ENCODE peak calls at places on chromosomes 5 and 9, in eight cellular contexts. P is lung, K is endodermal cell, U is cardiac muscle cell, Z is SK-N-SH, W is IMR-90, A is keratinocyte, L is heart right ventricle. I is an unnamed sample.
A peak's percentile ranks its signal among the peaks of the same experiment; 100 is the strongest.

GRCh38 chr9:123251741-123252140 is 16.6 kb downstream of the STRBP start:
- DNase-seq in P (no peak), K (no peak), U (no peak), Z (no peak), W (no peak), A (no peak), L (no peak), I (no peak)

GRCh38 chr5:151298063-151298462 is 5.5 kb downstream of the SLC36A3 start:
- DNase-seq in P (peak; percentile 37), K (peak; percentile 64), U (peak; percentile 80), Z (peak; percentile 56), W (peak; percentile 50), A (no peak), L (no peak), I (no peak)

GRCh38 chr5:111135406-111135805 is 43.3 kb downstream of the WDR36 start:
- DNase-seq in P (no peak), K (no peak), U (no peak), Z (no peak), W (no peak), A (no peak), L (no peak), I (no peak)

GRCh38 chr9:23821400-23822181 is 4.4 kb downstream of the ELAVL2 start:
- DNase-seq in P (no peak), K (peak; percentile 89), U (no peak), Z (peak; percentile 84), W (no peak), A (no peak), L (peak; percentile 11), I (no peak)

GRCh38 chr5:142325677-142326479 is 1.1 kb upstream of the SPRY4 start:
- DNase-seq in P (peak; percentile 64), K (peak; percentile 96), U (peak; percentile 88), Z (peak; percentile 81), W (peak; percentile 73), A (no peak), L (peak; percentile 57), I (no peak)

GRCh38 chr5:154385236-154385512 is 60.6 kb upstream of the SAP30L start:
- DNase-seq in P (no peak), K (no peak), U (peak; percentile 30), Z (no peak), W (no peak), A (no peak), L (no peak), I (no peak)

GRCh38 chr5:96873469-96873868 is 2.8 kb upstream of the ERAP2 start:
- DNase-seq in P (no peak), K (no peak), U (no peak), Z (no peak), W (no peak), A (no peak), L (no peak), I (no peak)

GRCh38 chr9:15155826-15156225 is 151.2 kb downstream of the TTC39B start:
- DNase-seq in P (no peak), K (no peak), U (peak; percentile 54), Z (peak; percentile 6), W (no peak), A (no peak), L (no peak), I (no peak)

GRCh38 chr5:61817472-61818326 is 485.6 kb downstream of the ZSWIM6 start:
- DNase-seq in P (no peak), K (peak; percentile 78), U (peak; percentile 70), Z (peak; percentile 51), W (peak; percentile 39), A (no peak), L (no peak), I (no peak)

GRCh38 chr9:129763235-129763917 is 10.5 kb upstream of the PTGES start:
- DNase-seq in P (peak; percentile 49), K (no peak), U (peak; percentile 95), Z (no peak), W (peak; percentile 80), A (no peak), L (no peak), I (no peak)

GRCh38 chr9:105901514-105902109 is 207.3 kb downstream of the TMEM38B start:
- DNase-seq in P (no peak), K (peak; percentile 88), U (peak; percentile 58), Z (peak; percentile 84), W (peak; percentile 3), A (no peak), L (peak; percentile 29), I (no peak)
- TF ChIP-seq CTCF in P (peak; percentile 7), K (peak; percentile 96), U (peak; percentile 61), Z (peak; percentile 42), W (peak; percentile 20), A (peak; percentile 88), L (peak; percentile 77), I (no peak)

GRCh38 chr5:9186069-9186468 is 359.8 kb downstream of the SEMA5A start:
- DNase-seq in P (no peak), K (no peak), U (no peak), Z (no peak), W (no peak), A (no peak), L (no peak), I (no peak)
- H3K4me3 ChIP-seq in P (no peak overlapping the region), K (no peak overlapping the region), U (no peak overlapping the region), Z (no peak overlapping the region), W (no peak overlapping the region), A (no peak overlapping the region), L (no peak overlapping the region), I (no peak overlapping the region)

GRCh38 chr5:53027913-53028312 is 38.8 kb downstream of the ITGA2 start:
- DNase-seq in P (no peak), K (no peak), U (peak; percentile 77), Z (no peak), W (peak; percentile 82), A (no peak), L (peak; percentile 52), I (no peak)
- H3K4me1 ChIP-seq in P (peaks cover 11% of the 10 kb centered on the region), K (no peaks in the 10 kb centered on the region), U (peaks cover 8% of the 10 kb centered on the region), Z (peaks cover 87% of the 10 kb centered on the region), W (peaks cover 31% of the 10 kb centered on the region), A (peaks cover 80% of the 10 kb centered on the region), L (peaks cover 62% of the 10 kb centered on the region), I (peaks cover 3% of the 10 kb centered on the region)

DNA sequence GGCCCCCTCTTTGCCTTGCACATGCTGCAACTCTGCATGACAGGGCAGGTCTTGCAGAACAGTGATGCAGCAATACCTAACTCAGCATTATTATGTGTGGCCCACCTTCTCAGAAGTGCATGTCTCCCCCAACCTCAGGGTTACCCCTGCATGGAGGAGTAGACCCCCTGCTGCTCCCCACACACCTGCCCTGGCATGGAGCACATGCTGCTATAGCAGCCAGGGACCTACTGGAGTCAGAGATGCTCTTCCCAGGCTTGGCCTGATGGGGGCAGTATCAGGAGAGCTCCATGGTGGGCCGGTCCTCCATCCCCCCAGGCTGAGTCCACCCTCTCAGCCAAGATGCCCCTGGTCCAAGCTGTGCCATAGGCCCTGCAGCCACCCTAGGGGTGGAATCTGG is 13.2 kb upstream of the BOD1 start:
- DNase-seq in P (no peak), K (peak; percentile 90), U (no peak), Z (peak; percentile 56), W (no peak), A (no peak), L (no peak), I (no peak)
- TF ChIP-seq CTCF in P (no peak), K (peak; percentile 87), U (peak; percentile 42), Z (peak; percentile 45), W (peak; percentile 21), A (peak; percentile 53), L (peak; percentile 24), I (no peak)

DNA sequence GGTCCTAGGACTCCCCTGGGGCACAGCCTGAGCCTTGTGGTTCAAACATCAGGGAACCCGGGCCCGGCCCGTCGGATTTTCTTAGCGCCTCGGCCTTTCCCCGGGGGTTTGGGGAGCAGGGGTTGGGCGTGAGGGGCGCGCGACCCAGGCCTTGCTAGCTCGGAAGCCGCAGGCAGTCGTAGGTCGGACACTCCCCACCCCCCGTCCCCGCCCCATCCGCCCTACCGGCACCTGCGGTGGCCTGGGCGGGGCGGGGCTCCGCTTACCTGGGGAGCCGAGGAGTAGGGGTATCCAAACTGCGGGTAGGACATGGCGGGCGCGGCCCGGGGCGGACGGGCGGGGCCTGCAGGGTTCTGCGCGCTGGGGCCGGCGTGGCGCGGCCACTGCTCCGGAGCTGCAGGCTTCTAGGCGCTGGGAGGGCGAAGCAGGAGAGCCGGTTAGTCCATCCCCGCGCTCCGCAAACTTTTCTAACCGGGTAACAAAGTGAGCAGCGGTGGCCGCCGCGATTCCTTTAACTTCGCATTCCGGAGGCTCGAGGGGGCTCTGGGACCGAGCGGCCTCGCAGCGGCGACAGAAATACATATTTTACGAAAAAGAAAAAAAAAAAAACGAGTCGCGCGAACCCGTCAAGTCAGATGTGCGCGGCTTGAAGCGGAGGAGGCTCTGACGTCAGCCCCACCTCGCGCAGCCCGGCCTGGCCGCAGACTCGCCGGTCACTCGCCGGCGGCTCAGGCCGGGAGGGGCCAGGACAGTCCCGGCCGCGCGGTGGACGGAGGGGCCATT is at the start of gene IRX4:
- DNase-seq in P (no peak), K (peak; percentile 82), U (peak; percentile 21), Z (peak; percentile 50), W (peak; percentile 20), A (no peak), L (no peak), I (no peak)
- H3K4me3 ChIP-seq in P (no peak within 1 kb of the TSS), K (peak within 1 kb of the TSS; percentile 65), U (peak within 1 kb of the TSS; percentile 92), Z (no peak within 1 kb of the TSS), W (no peak within 1 kb of the TSS), A (peak within 1 kb of the TSS; percentile 88), L (peak within 1 kb of the TSS; percentile 21), I (peak within 1 kb of the TSS; percentile 68)

DNA sequence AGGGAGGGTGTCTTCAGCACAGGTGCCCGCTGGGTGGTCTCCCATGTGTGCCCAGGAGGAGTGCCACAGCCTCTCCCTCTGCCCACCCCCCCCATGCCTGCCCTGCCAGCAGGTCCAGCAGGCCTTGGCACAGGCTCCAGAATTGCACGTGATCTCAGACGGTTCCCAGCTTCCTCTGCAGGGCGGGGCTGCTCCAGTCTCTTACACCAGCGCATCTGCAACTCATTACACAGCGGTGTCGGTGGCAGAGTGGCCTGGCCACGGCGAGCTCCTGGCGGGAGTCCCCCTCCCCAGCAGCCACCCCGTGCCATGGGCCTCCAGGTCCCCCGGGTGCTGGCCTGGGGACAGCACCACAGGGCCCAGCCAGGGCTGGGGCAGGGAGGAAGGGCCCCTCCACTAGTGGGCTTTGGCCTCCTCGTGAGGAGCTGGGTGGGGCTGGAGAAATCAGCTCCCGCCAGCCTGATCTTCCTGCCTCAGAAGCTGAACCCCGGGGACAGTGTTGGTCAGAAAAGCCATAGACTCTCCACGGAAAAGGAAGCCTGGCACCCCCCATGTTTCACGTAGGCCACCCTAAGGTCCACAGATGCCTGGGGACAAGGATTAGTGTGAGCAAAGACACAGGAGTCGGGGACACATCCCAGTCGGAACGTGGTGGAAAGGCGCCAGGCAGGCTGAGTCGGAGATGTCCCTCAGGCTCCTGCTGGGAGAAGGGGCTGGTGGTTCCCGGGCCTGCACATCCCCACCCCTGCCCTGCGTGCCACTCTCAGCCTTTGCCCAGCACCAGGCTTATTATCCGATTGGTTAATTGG is 40.2 kb downstream of the RXRA start:
- DNase-seq in P (peak; percentile 90), K (no peak), U (peak; percentile 88), Z (peak; percentile 93), W (peak; percentile 83), A (no peak), L (peak; percentile 89), I (peak; percentile 89)
- H3K4me1 ChIP-seq in P (peaks cover 39% of the 10 kb centered on the region), K (peaks cover 5% of the 10 kb centered on the region), U (peaks cover 6% of the 10 kb centered on the region), Z (peaks cover 36% of the 10 kb centered on the region), W (peaks cover 19% of the 10 kb centered on the region), A (peaks cover 61% of the 10 kb centered on the region), L (peaks cover 76% of the 10 kb centered on the region), I (peaks cover 40% of the 10 kb centered on the region)

I was measured in breast epithelium.